ENCODE peak calls at places on chromosomes 12 and 14, in six cellular contexts. X, J, A, T, Q and U are unnamed samples.

GRCh38 chr12:25386823-25387134 is 136.1 kb upstream of the KRAS start:
- DNase-seq in T (no peak), Q (no peak), J (no peak), X (peak), A (no peak), U (no peak)

GRCh38 chr12:78824918-78825317 is 39.7 kb upstream of the SYT1 start:
- DNase-seq in X (no peak), J (no peak), T (no peak), Q (no peak), A (no peak), U (no peak)

GRCh38 chr12:104499668-104500328 is 43.0 kb downstream of the CHST11 start:
- DNase-seq in T (no peak), J (no peak), Q (no peak), X (no peak), A (no peak), U (no peak)

GRCh38 chr14:102857444-102857843 is 65.0 kb upstream of the AMN start:
- DNase-seq in X (no peak), Q (no peak), A (no peak), T (no peak), J (no peak), U (no peak)

GRCh38 chr12:58833844-58834243 is 86.5 kb downstream of the LRIG3 start:
- DNase-seq in X (no peak), T (no peak), J (no peak), Q (no peak), A (no peak), U (no peak)

GRCh38 chr12:77251799-77252198 is 186.4 kb upstream of the E2F7 start:
- DNase-seq in T (no peak), J (no peak), Q (no peak), X (no peak), A (no peak), U (no peak)

GRCh38 chr14:26130690-26131089 is 467.1 kb downstream of the NOVA1 start:
- DNase-seq in J (no peak), T (no peak), A (no peak), X (no peak), Q (no peak), U (no peak)

GRCh38 chr14:98798099-98798498 is 473.9 kb downstream of the BCL11B start:
- DNase-seq in T (no peak), X (no peak), A (no peak), Q (no peak), J (no peak), U (no peak)

GRCh38 chr14:106551265-106551664 is 1024.9 kb downstream of the TMEM121 start:
- DNase-seq in A (no peak), Q (no peak), X (no peak), T (peak), J (no peak), U (no peak)

GRCh38 chr12:57605308-57606015 is 838 bp downstream of the DTX3 start:
- DNase-seq in T (no peak), X (no peak), Q (peak), A (no peak), J (no peak), U (no peak)

GRCh38 chr12:49920241-49920914 is 16.7 kb upstream of the FAIM2 start:
- DNase-seq in X (peak), A (no peak), T (no peak), Q (no peak), J (peak), U (no peak)

GRCh38 chr14:87873741-87874140 is 119.2 kb downstream of the GALC start:
- DNase-seq in J (no peak), A (no peak), Q (no peak), X (no peak), T (no peak), U (no peak)

GRCh38 chr12:23222801-23223200 is 597.8 kb downstream of the ETNK1 start:
- DNase-seq in J (no peak), Q (no peak), T (no peak), X (no peak), A (no peak), U (no peak)

GRCh38 chr12:121668750-121669524 is 517 bp downstream of the MORN3 start:
- DNase-seq in X (no peak), Q (peak), T (peak), J (peak), A (no peak), U (no peak)

GRCh38 chr12:123931686-123932321 is 40.8 kb downstream of the CCDC92 start:
- DNase-seq in Q (no peak), J (no peak), X (no peak), T (peak), A (no peak), U (no peak)
- H3K27ac ChIP-seq in Q (no peak), J (no peak), X (no peak), T (no peak), A (no peak), U (no peak)

GRCh38 chr12:11768233-11768965 is 118.9 kb downstream of the ETV6 start:
- DNase-seq in Q (peak), X (no peak), T (no peak), J (no peak), A (no peak), U (no peak)

GRCh38 chr12:11763760-11764520 is 114.5 kb downstream of the ETV6 start:
- DNase-seq in J (peak), X (no peak), T (no peak), Q (peak), A (no peak), U (no peak)

GRCh38 chr12:11767029-11767724 is 117.7 kb downstream of the ETV6 start:
- DNase-seq in X (no peak), A (no peak), T (no peak), Q (no peak), J (no peak), U (no peak)

GRCh38 chr12:11765421-11765816 is 115.9 kb downstream of the ETV6 start:
- DNase-seq in J (peak), A (no peak), X (no peak), Q (no peak), T (peak), U (no peak)

GRCh38 chr12:11765817-11766794 is 116.6 kb downstream of the ETV6 start:
- DNase-seq in A (no peak), T (peak), Q (peak), J (peak), X (no peak), U (peak)
- H3K27ac ChIP-seq in A (peak), T (peak), Q (no peak), J (peak), X (peak), U (peak)

GRCh38 chr12:87332987-87333761 is 696.0 kb downstream of the C12orf50 start:
- DNase-seq in X (no peak), T (no peak), J (peak), Q (no peak), A (no peak), U (no peak)
- H3K27ac ChIP-seq in X (no peak), T (no peak), J (no peak), Q (no peak), A (no peak), U (no peak)

DNA sequence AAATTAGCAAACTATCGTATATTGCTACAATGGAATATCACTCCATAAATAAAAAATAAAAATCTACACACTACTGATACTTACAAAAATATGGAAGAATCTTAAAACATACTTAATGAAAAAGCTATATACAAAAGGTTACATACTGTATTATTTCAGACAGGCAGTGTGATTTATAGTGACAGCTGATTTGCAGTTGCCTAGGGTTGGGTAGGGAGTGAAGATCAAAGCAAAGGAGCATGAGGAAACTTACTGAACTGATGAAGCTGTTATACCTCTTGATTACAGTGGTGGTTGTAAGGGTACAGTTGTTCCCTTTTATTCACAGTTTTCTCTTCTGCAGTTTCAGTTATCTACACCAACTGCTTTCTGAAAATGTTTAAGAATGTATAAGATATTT is 62.6 kb downstream of the FSCB start:
- DNase-seq in T (no peak), X (no peak), J (no peak), A (no peak), Q (no peak), U (no peak)
- H3K27ac ChIP-seq in T (no peak), X (no peak), J (no peak), A (no peak), Q (no peak), U (no peak)